ENCODE peak calls at places on chromosomes 13 and 19, in four cellular contexts. A, S, W and U are unnamed samples.

GRCh38 chr13:75316427-75316826 is 165.5 kb downstream of the TBC1D4 start:
- DNase-seq in A (no peak), S (no peak), W (no peak), U (no peak)

GRCh38 chr19:35742121-35742724 is at the start of gene IGFLR1:
- DNase-seq in A (no peak), S (no peak), W (peak), U (no peak)

GRCh38 chr19:40280608-40281221 is 4.4 kb downstream of the AKT2 start:
- DNase-seq in A (no peak), S (no peak), W (no peak), U (no peak)

GRCh38 chr13:63433546-63434150 is 2018.0 kb upstream of the PCDH20 start:
- DNase-seq in A (no peak), S (peak), W (no peak), U (no peak)

GRCh38 chr13:41137951-41138350 is 5.3 kb upstream of the KBTBD6 start:
- DNase-seq in A (no peak), S (peak), W (no peak), U (no peak)

GRCh38 chr13:77048592-77048991 is 21.6 kb upstream of the FBXL3 start:
- DNase-seq in A (no peak), S (no peak), W (no peak), U (peak)

GRCh38 chr13:114099191-114099590 is 33.2 kb downstream of the RASA3 start:
- DNase-seq in A (no peak), S (peak), W (peak), U (peak)

GRCh38 chr13:110158201-110158600 is 148.8 kb downstream of the COL4A1 start:
- DNase-seq in A (no peak), S (no peak), W (no peak), U (no peak)

GRCh38 chr19:35462476-35462953 is 14.5 kb downstream of the FFAR2 start:
- DNase-seq in A (no peak), S (no peak), W (peak), U (no peak)

GRCh38 chr19:6802336-6803035 is 30.0 kb downstream of the VAV1 start:
- DNase-seq in A (no peak), S (no peak), W (peak), U (peak)

GRCh38 chr19:48102870-48103751 is 7.5 kb downstream of the PLA2G4C start:
- DNase-seq in A (no peak), S (no peak), W (no peak), U (peak)

GRCh38 chr13:20494656-20495055 is 31.0 kb downstream of the CRYL1 start:
- DNase-seq in A (no peak), S (no peak), W (no peak), U (no peak)

GRCh38 chr13:51793570-51794273 is 10.2 kb downstream of the DHRS12 start:
- DNase-seq in A (peak), S (peak), W (peak), U (no peak)

GRCh38 chr19:33403221-33403972 is 29.9 kb downstream of the CEBPG start:
- DNase-seq in A (no peak), S (no peak), W (no peak), U (no peak)

GRCh38 chr19:5288347-5288739 is 52.3 kb downstream of the PTPRS start:
- DNase-seq in A (no peak), S (no peak), W (no peak), U (no peak)

GRCh38 chr19:47268028-47268427 is 6.7 kb upstream of the INAFM1 start:
- DNase-seq in A (no peak), S (no peak), W (no peak), U (no peak)

GRCh38 chr13:49935171-49936084 is 712 bp downstream of the SPRYD7 start:
- DNase-seq in A (no peak), S (no peak), W (peak), U (peak)

GRCh38 chr19:49844138-49844740 is 6.7 kb upstream of the PTOV1 start:
- DNase-seq in A (no peak), S (no peak), W (no peak), U (no peak)

GRCh38 chr19:6464070-6464873 is at the start of gene CRB3:
- DNase-seq in A (no peak), S (no peak), W (peak), U (peak)

GRCh38 chr19:34359954-34360315 is 5.1 kb upstream of the GPI start:
- DNase-seq in A (no peak), S (no peak), W (no peak), U (peak)

GRCh38 chr19:48819366-48819816 is 8.6 kb upstream of the BCAT2 start:
- DNase-seq in A (peak), S (peak), W (no peak), U (no peak)

GRCh38 chr13:73656863-73657262 is 477.3 kb downstream of the KLF12 start:
- DNase-seq in A (no peak), S (no peak), W (no peak), U (no peak)

GRCh38 chr19:54299126-54299498 is 13.9 kb downstream of the LILRA5 start:
- DNase-seq in A (no peak), S (no peak), W (no peak), U (no peak)
- H3K4me3 ChIP-seq in A (no peak), S (no peak), W (no peak), U (no peak)

GRCh38 chr13:101467415-101467814 is 14.9 kb downstream of the ITGBL1 start:
- DNase-seq in A (no peak), S (no peak), W (no peak), U (no peak)
- H3K4me3 ChIP-seq in A (no peak), S (no peak), W (no peak), U (no peak)

GRCh38 chr13:31848621-31849020 is 109.3 kb downstream of the RXFP2 start:
- DNase-seq in A (no peak), S (no peak), W (no peak), U (no peak)

GRCh38 chr13:31846984-31847752 is 107.8 kb downstream of the RXFP2 start:
- DNase-seq in A (no peak), S (no peak), W (no peak), U (peak)

GRCh38 chr13:31846182-31846938 is 107.0 kb downstream of the RXFP2 start:
- DNase-seq in A (peak), S (peak), W (peak), U (peak)

GRCh38 chr13:31850041-31850440 is 110.7 kb downstream of the RXFP2 start:
- DNase-seq in A (no peak), S (no peak), W (no peak), U (no peak)

GRCh38 chr13:31851201-31851600 is 111.9 kb downstream of the RXFP2 start:
- DNase-seq in A (no peak), S (no peak), W (no peak), U (no peak)
- H3K4me3 ChIP-seq in A (no peak), S (no peak), W (no peak), U (no peak)

GRCh38 chr19:16382775-16383543 is 58.3 kb downstream of the KLF2 start:
- DNase-seq in A (peak), S (peak), W (peak), U (peak)
- H3K4me3 ChIP-seq in A (no peak), S (no peak), W (peak), U (no peak)